ENCODE peak calls at places on chromosomes 1 and 21, in ten cellular contexts. N, T, W, F, A, P, D, L, S and I are unnamed samples. For H3K4me1, the result is how much of the 10 kb centered on the place peaks cover.

GRCh38 chr1:179310721-179311120 is 17.1 kb downstream of the SOAT1 start:
- DNase-seq in N (no peak), T (peak), W (no peak), F (no peak), A (no peak), P (no peak), D (no peak), L (no peak), S (no peak), I (no peak)

GRCh38 chr21:22552390-22552789 is 1554.2 kb downstream of the NCAM2 start:
- DNase-seq in N (no peak), T (no peak), W (no peak), F (no peak), A (no peak), P (no peak), D (no peak), L (no peak), S (no peak), I (no peak)

GRCh38 chr1:237042892-237043576 is 1.1 kb downstream of the RYR2 start:
- DNase-seq in N (no peak), T (no peak), W (no peak), F (peak), A (peak), P (no peak), D (no peak), L (no peak), S (peak), I (no peak)

GRCh38 chr1:233114159-233114558 is 163.7 kb downstream of the NTPCR start:
- DNase-seq in N (no peak), T (peak), W (peak), F (no peak), A (no peak), P (no peak), D (peak), L (no peak), S (no peak), I (no peak)

GRCh38 chr1:94283462-94283861 is 46.1 kb upstream of the ARHGAP29 start:
- DNase-seq in N (no peak), T (no peak), W (no peak), F (no peak), A (no peak), P (no peak), D (no peak), L (no peak), S (no peak), I (no peak)

GRCh38 chr21:34912022-34912933 is 136.8 kb downstream of the RUNX1 start:
- DNase-seq in N (no peak), T (no peak), W (no peak), F (no peak), A (no peak), P (no peak), D (no peak), L (no peak), S (no peak), I (no peak)

GRCh38 chr1:224867715-224868114 is 61.8 kb upstream of the DNAH14 start:
- DNase-seq in N (no peak), T (no peak), W (no peak), F (no peak), A (no peak), P (no peak), D (no peak), L (no peak), S (no peak), I (no peak)

GRCh38 chr21:38136201-38136600 is 120.6 kb upstream of the KCNJ15 start:
- DNase-seq in N (no peak), T (no peak), W (peak), F (no peak), A (no peak), P (no peak), D (no peak), L (no peak), S (no peak), I (no peak)

GRCh38 chr1:150257624-150258274 is at the start of gene CA14:
- DNase-seq in N (no peak), T (no peak), W (no peak), F (no peak), A (no peak), P (no peak), D (peak), L (peak), S (peak), I (no peak)

GRCh38 chr1:99992760-99993467 is 23.1 kb downstream of the SLC35A3 start:
- DNase-seq in N (no peak), T (no peak), W (no peak), F (no peak), A (no peak), P (no peak), D (peak), L (no peak), S (no peak), I (no peak)

GRCh38 chr21:44434936-44435635 is 20.2 kb upstream of the LRRC3 start:
- DNase-seq in N (no peak), T (no peak), W (peak), F (no peak), A (no peak), P (no peak), D (no peak), L (peak), S (peak), I (peak)

GRCh38 chr1:30908886-30909777 is 574 bp upstream of the SDC3 start:
- DNase-seq in N (no peak), T (no peak), W (no peak), F (peak), A (no peak), P (no peak), D (peak), L (peak), S (peak), I (peak)

GRCh38 chr1:154877370-154877974 is 7.4 kb upstream of the KCNN3 start:
- DNase-seq in N (no peak), T (no peak), W (no peak), F (no peak), A (no peak), P (no peak), D (no peak), L (peak), S (no peak), I (no peak)

GRCh38 chr1:74396462-74396861 is 115.9 kb downstream of the LRRC53 start:
- DNase-seq in N (no peak), T (no peak), W (no peak), F (no peak), A (no peak), P (no peak), D (no peak), L (no peak), S (no peak), I (no peak)

GRCh38 chr1:7040969-7041368 is 255.7 kb downstream of the CAMTA1 start:
- DNase-seq in N (no peak), T (no peak), W (no peak), F (no peak), A (peak), P (no peak), D (no peak), L (no peak), S (no peak), I (no peak)

GRCh38 chr1:55746710-55747109 is 531.5 kb upstream of the USP24 start:
- DNase-seq in N (no peak), T (no peak), W (no peak), F (no peak), A (no peak), P (no peak), D (no peak), L (no peak), S (no peak), I (no peak)

GRCh38 chr1:46687910-46688509 is 16.4 kb downstream of the TEX38 start:
- DNase-seq in N (no peak), T (no peak), W (no peak), F (no peak), A (no peak), P (peak), D (no peak), L (no peak), S (no peak), I (no peak)

GRCh38 chr1:78263459-78263858 is 217.7 kb downstream of the GIPC2 start:
- DNase-seq in N (no peak), T (no peak), W (no peak), F (no peak), A (no peak), P (no peak), D (no peak), L (no peak), S (peak), I (no peak)

GRCh38 chr1:27811741-27812500 is 18.7 kb upstream of the PPP1R8 start:
- DNase-seq in N (no peak), T (no peak), W (no peak), F (no peak), A (peak), P (no peak), D (no peak), L (no peak), S (no peak), I (no peak)

GRCh38 chr1:209412036-209412435 is 171.5 kb upstream of the CAMK1G start:
- DNase-seq in N (no peak), T (no peak), W (no peak), F (no peak), A (no peak), P (no peak), D (no peak), L (no peak), S (no peak), I (no peak)

GRCh38 chr1:57536749-57537423 is 113.0 kb upstream of the DAB1 start:
- DNase-seq in N (no peak), T (no peak), W (no peak), F (no peak), A (no peak), P (no peak), D (no peak), L (no peak), S (no peak), I (no peak)

GRCh38 chr1:213776974-213777373 is 210.8 kb upstream of the PROX1 start:
- DNase-seq in N (no peak), T (no peak), W (peak), F (no peak), A (no peak), P (no peak), D (no peak), L (no peak), S (no peak), I (no peak)

GRCh38 chr1:219074084-219074728 is 99.5 kb upstream of the LYPLAL1 start:
- DNase-seq in N (no peak), T (no peak), W (no peak), F (no peak), A (no peak), P (no peak), D (no peak), L (no peak), S (no peak), I (no peak)

GRCh38 chr1:200862713-200863415 is 9.9 kb upstream of the GPR25 start:
- DNase-seq in N (no peak), T (no peak), W (no peak), F (no peak), A (no peak), P (no peak), D (no peak), L (no peak), S (no peak), I (no peak)

GRCh38 chr1:84164156-84164555 is 20.1 kb downstream of the PRKACB start:
- DNase-seq in N (no peak), T (no peak), W (no peak), F (no peak), A (no peak), P (no peak), D (no peak), L (no peak), S (no peak), I (no peak)

GRCh38 chr1:27569088-27569459 is 34.9 kb downstream of the AHDC1 start:
- DNase-seq in N (no peak), T (no peak), W (no peak), F (no peak), A (no peak), P (no peak), D (no peak), L (peak), S (no peak), I (no peak)

GRCh38 chr1:3640113-3640932 is 9.6 kb downstream of the WRAP73 start:
- DNase-seq in N (no peak), T (no peak), W (no peak), F (peak), A (no peak), P (no peak), D (no peak), L (no peak), S (no peak), I (no peak)

GRCh38 chr1:164801246-164801731 is 242.3 kb downstream of the PBX1 start:
- DNase-seq in N (no peak), T (no peak), W (no peak), F (no peak), A (no peak), P (no peak), D (no peak), L (no peak), S (no peak), I (no peak)

GRCh38 chr1:16920951-16921350 is 780 bp upstream of the CROCC start:
- DNase-seq in N (no peak), T (no peak), W (no peak), F (peak), A (peak), P (no peak), D (no peak), L (no peak), S (no peak), I (no peak)

GRCh38 chr1:227372662-227373061 is 54.4 kb upstream of the CDC42BPA start:
- DNase-seq in N (peak), T (peak), W (peak), F (no peak), A (no peak), P (no peak), D (no peak), L (no peak), S (no peak), I (no peak)

GRCh38 chr21:44858291-44858690 is 15.2 kb downstream of the PTTG1IP start:
- DNase-seq in N (no peak), T (no peak), W (no peak), F (peak), A (no peak), P (no peak), D (no peak), L (no peak), S (no peak), I (no peak)

GRCh38 chr1:96721382-96722160 is at the start of gene PTBP2:
- DNase-seq in N (peak), T (peak), W (peak), F (peak), A (peak), P (peak), D (peak), L (peak), S (peak), I (peak)
- TF ChIP-seq CTCF in N (no peak), T (no peak), W (no peak), F (no peak), A (no peak), P (peak), D (no peak), L (no peak), S (no peak), I (no peak)

GRCh38 chr1:11380500-11380899 is 98.5 kb upstream of the DISP3 start:
- DNase-seq in N (no peak), T (no peak), W (no peak), F (no peak), A (no peak), P (no peak), D (no peak), L (no peak), S (no peak), I (no peak)
- H3K4me1 ChIP-seq in N (under half), T (under half), W (under half), F (under half), A (under half), P (under half), D (under half), L (under half), S (under half), I (under half)

DNA sequence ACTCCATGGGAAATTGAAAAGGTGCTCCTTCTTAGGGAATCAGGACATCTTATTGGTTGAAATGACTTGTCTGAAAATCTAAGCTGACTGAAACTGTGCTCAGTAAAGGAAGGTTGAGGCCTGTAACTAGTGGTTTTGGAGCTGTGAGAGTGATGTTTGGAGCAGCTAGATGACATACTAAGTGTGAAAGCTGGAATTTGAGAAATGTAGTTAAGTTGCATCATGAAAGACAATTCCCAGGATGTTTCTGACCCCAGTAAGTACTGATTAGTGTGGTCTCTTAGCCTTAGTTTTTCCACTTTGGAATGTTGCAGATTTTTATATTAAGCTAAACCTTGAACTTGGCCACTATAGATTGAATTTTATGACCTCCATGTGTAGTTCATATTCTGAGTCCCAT is 154.9 kb downstream of the PAPPA2 start:
- DNase-seq in N (no peak), T (no peak), W (no peak), F (no peak), A (no peak), P (no peak), D (no peak), L (no peak), S (no peak), I (no peak)
- TF ChIP-seq EP300 in N (no peak), T (no peak), W (no peak), F (no peak), A (no peak), P (no peak), D (no peak), L (no peak), S (no peak), I (no peak)

GRCh38 chr1:89962024-89962741 is 32.7 kb upstream of the ZNF326 start:
- DNase-seq in N (no peak), T (no peak), W (no peak), F (no peak), A (no peak), P (no peak), D (no peak), L (no peak), S (no peak), I (no peak)
- TF ChIP-seq CTCF in N (no peak), T (no peak), W (no peak), F (no peak), A (no peak), P (no peak), D (no peak), L (no peak), S (no peak), I (no peak)

GRCh38 chr1:20381961-20382360 is 91.3 kb downstream of the VWA5B1 start:
- DNase-seq in N (no peak), T (no peak), W (no peak), F (no peak), A (no peak), P (no peak), D (no peak), L (no peak), S (no peak), I (no peak)

GRCh38 chr1:20381045-20381641 is 90.5 kb downstream of the VWA5B1 start:
- DNase-seq in N (no peak), T (no peak), W (no peak), F (no peak), A (no peak), P (no peak), D (no peak), L (peak), S (no peak), I (no peak)

GRCh38 chr1:20379075-20379474 is 88.4 kb downstream of the VWA5B1 start:
- DNase-seq in N (no peak), T (no peak), W (no peak), F (no peak), A (no peak), P (no peak), D (no peak), L (peak), S (no peak), I (no peak)

GRCh38 chr1:20380175-20380574 is 89.5 kb downstream of the VWA5B1 start:
- DNase-seq in N (no peak), T (no peak), W (no peak), F (no peak), A (no peak), P (no peak), D (no peak), L (peak), S (no peak), I (no peak)

DNA sequence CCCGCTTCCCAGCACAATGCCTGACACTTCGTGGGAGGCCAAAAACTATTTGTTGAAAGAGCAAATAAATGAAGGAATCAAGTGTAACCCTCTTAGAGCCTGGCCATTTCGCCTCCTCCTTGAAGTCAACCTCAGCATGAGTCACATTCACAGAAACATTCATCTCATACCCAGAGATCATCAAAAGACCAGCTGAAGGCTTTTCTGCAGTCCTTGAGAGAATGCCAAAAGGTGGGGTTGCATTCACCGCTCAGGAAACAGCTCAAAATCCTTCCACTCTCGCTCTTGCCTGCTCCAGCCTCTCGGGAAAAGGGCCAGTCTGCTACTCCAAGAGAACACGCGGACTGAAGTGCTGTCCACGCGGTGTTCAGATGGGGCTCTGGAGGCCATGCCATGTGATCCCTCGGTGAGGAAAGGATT is 90.0 kb downstream of the VWA5B1 start:
- DNase-seq in N (no peak), T (peak), W (no peak), F (no peak), A (no peak), P (no peak), D (no peak), L (peak), S (no peak), I (no peak)
- H3K4me1 ChIP-seq in N (under half), T (under half), W (under half), F (under half), A (under half), P (under half), D (under half), L (under half), S (under half), I (under half)